ENCODE peak calls at places on chromosomes 7 and 10, in eight cellular contexts. H is activated naive CD4-positive, alpha-beta T cell treated with anti-CD3 and anti-CD28 coated beads, Interleukin-2, amount 10 ng/mL, durations not matched to agents 7 days and 5 days; G is renal cortical epithelial cell; P is T-helper 1 cell; O is AG09319; D is H54; Z is smooth muscle cell of the brain vasculature; E is astrocyte of the hippocampus. U is an unnamed sample.

GRCh38 chr7:103772171-103772570 is 217.3 kb downstream of the RELN start:
- DNase-seq in H (no peak), G (no peak), P (no peak), O (no peak), D (no peak), Z (no peak), E (no peak), U (no peak)

GRCh38 chr10:132389631-132390454 is 7.2 kb upstream of the PWWP2B start:
- DNase-seq in H (peak), G (no peak), P (no peak), O (no peak), D (no peak), Z (no peak), E (no peak), U (no peak)

GRCh38 chr10:98528785-98529183 is 82.0 kb upstream of the HPS1 start:
- DNase-seq in H (no peak), G (no peak), P (no peak), O (no peak), D (no peak), Z (no peak), E (no peak), U (no peak)

GRCh38 chr10:68870061-68870460 is 31.1 kb upstream of the DDX50 start:
- DNase-seq in H (no peak), G (no peak), P (no peak), O (no peak), D (no peak), Z (no peak), E (no peak), U (no peak)

GRCh38 chr10:128643658-128644057 is 517.4 kb upstream of the MKI67 start:
- DNase-seq in H (no peak), G (no peak), P (no peak), O (no peak), D (no peak), Z (no peak), E (no peak), U (no peak)

GRCh38 chr7:155316427-155317113 is 18.9 kb downstream of the INSIG1 start:
- DNase-seq in H (no peak), G (no peak), P (no peak), O (no peak), D (no peak), Z (no peak), E (no peak), U (no peak)

GRCh38 chr10:7084255-7085005 is 326.4 kb downstream of the SFMBT2 start:
- DNase-seq in H (no peak), G (no peak), P (no peak), O (no peak), D (no peak), Z (no peak), E (no peak), U (no peak)

GRCh38 chr7:112869111-112869774 is 79.0 kb upstream of the TMEM168 start:
- DNase-seq in H (peak), G (peak), P (peak), O (no peak), D (peak), Z (peak), E (peak), U (peak)

GRCh38 chr10:70991140-70992124 is 103.1 kb upstream of the PCBD1 start:
- DNase-seq in H (no peak), G (no peak), P (no peak), O (no peak), D (no peak), Z (no peak), E (no peak), U (no peak)

GRCh38 chr10:14748471-14748870 is 26.2 kb downstream of the FAM107B start:
- DNase-seq in H (no peak), G (no peak), P (no peak), O (no peak), D (no peak), Z (no peak), E (peak), U (no peak)

GRCh38 chr7:151650161-151650560 is 130.5 kb upstream of the RHEB start:
- DNase-seq in H (no peak), G (peak), P (no peak), O (no peak), D (no peak), Z (no peak), E (no peak), U (no peak)

GRCh38 chr10:102313221-102313896 is 68.0 kb downstream of the GBF1 start:
- DNase-seq in H (no peak), G (peak), P (no peak), O (no peak), D (no peak), Z (no peak), E (peak), U (no peak)

GRCh38 chr7:157541295-157541608 is 204.4 kb downstream of the DNAJB6 start:
- DNase-seq in H (no peak), G (no peak), P (no peak), O (no peak), D (no peak), Z (no peak), E (no peak), U (no peak)

GRCh38 chr7:16347461-16348192 is 73.7 kb downstream of the CRPPA start:
- DNase-seq in H (no peak), G (peak), P (no peak), O (no peak), D (no peak), Z (no peak), E (peak), U (no peak)

GRCh38 chr10:33414841-33415240 is 80.4 kb upstream of the NRP1 start:
- DNase-seq in H (no peak), G (no peak), P (no peak), O (no peak), D (no peak), Z (no peak), E (peak), U (no peak)

GRCh38 chr10:33485276-33485675 is 150.8 kb upstream of the NRP1 start:
- DNase-seq in H (no peak), G (no peak), P (no peak), O (no peak), D (no peak), Z (no peak), E (no peak), U (no peak)

GRCh38 chr10:99008106-99008505 is 227.5 kb downstream of the HPSE2 start:
- DNase-seq in H (no peak), G (no peak), P (no peak), O (no peak), D (no peak), Z (no peak), E (no peak), U (no peak)

GRCh38 chr7:128833939-128834310 is 3.7 kb downstream of the FLNC start:
- DNase-seq in H (no peak), G (no peak), P (no peak), O (no peak), D (peak), Z (no peak), E (no peak), U (no peak)

GRCh38 chr10:79195091-79195923 is 126.5 kb downstream of the ZMIZ1 start:
- DNase-seq in H (peak), G (peak), P (peak), O (peak), D (peak), Z (peak), E (peak), U (peak)

GRCh38 chr10:73366381-73367298 is 8.0 kb upstream of the CFAP70 start:
- DNase-seq in H (no peak), G (no peak), P (no peak), O (no peak), D (no peak), Z (no peak), E (no peak), U (peak)

GRCh38 chr10:93921338-93921737 is 27.6 kb downstream of the SLC35G1 start:
- DNase-seq in H (peak), G (no peak), P (peak), O (no peak), D (no peak), Z (no peak), E (no peak), U (no peak)

GRCh38 chr10:83522881-83523386 is 616.4 kb upstream of the GHITM start:
- DNase-seq in H (no peak), G (peak), P (no peak), O (no peak), D (no peak), Z (peak), E (peak), U (no peak)

GRCh38 chr7:63073736-63074135 is 924.9 kb upstream of the ZNF722 start:
- DNase-seq in H (no peak), G (no peak), P (no peak), O (no peak), D (no peak), Z (no peak), E (no peak), U (no peak)

GRCh38 chr7:107372298-107372697 is 97.6 kb upstream of the GPR22 start:
- DNase-seq in H (no peak), G (peak), P (no peak), O (no peak), D (no peak), Z (peak), E (peak), U (no peak)

GRCh38 chr7:29606287-29606721 is 42.7 kb downstream of the PRR15 start:
- DNase-seq in H (no peak), G (peak), P (no peak), O (no peak), D (peak), Z (peak), E (peak), U (no peak)